ENCODE peak calls at places on chromosomes 2 and 18, in eight cellular contexts. One of them, this sample, is unnamed.

GRCh38 chr2:45329045-45329677 is 281.9 kb downstream of the SRBD1 start:
- DNase-seq in keratinocyte: no peak
- DNase-seq in heart left ventricle: no peak
- DNase-seq in thyroid gland: no peak
- DNase-seq in heart right ventricle: no peak
- DNase-seq in tibial nerve: no peak
- DNase-seq in left ventricle myocardium inferior: no peak
- DNase-seq in esophagus muscularis mucosa: no peak
- DNase-seq in this sample: peak

GRCh38 chr2:36976065-36976464 is 9.7 kb upstream of the STRN start:
- DNase-seq in keratinocyte: no peak
- DNase-seq in thyroid gland: no peak
- DNase-seq in left ventricle myocardium inferior: no peak
- DNase-seq in heart right ventricle: no peak
- DNase-seq in tibial nerve: no peak
- DNase-seq in esophagus muscularis mucosa: no peak
- DNase-seq in heart left ventricle: no peak
- DNase-seq in this sample: no peak

GRCh38 chr2:218332288-218332687 is 24.4 kb upstream of the CATIP start:
- DNase-seq in heart right ventricle: no peak
- DNase-seq in esophagus muscularis mucosa: peak
- DNase-seq in heart left ventricle: no peak
- DNase-seq in keratinocyte: no peak
- DNase-seq in thyroid gland: no peak
- DNase-seq in left ventricle myocardium inferior: no peak
- DNase-seq in tibial nerve: no peak
- DNase-seq in this sample: no peak

GRCh38 chr2:80303825-80304521 is 579 bp downstream of the LRRTM1 start:
- DNase-seq in tibial nerve: no peak
- DNase-seq in thyroid gland: peak
- DNase-seq in keratinocyte: no peak
- DNase-seq in esophagus muscularis mucosa: no peak
- DNase-seq in heart left ventricle: no peak
- DNase-seq in heart right ventricle: no peak
- DNase-seq in left ventricle myocardium inferior: no peak
- DNase-seq in this sample: no peak

GRCh38 chr2:177909962-177910361 is 162.6 kb downstream of the PDE11A start:
- DNase-seq in left ventricle myocardium inferior: no peak
- DNase-seq in heart left ventricle: no peak
- DNase-seq in heart right ventricle: no peak
- DNase-seq in thyroid gland: no peak
- DNase-seq in esophagus muscularis mucosa: no peak
- DNase-seq in keratinocyte: peak
- DNase-seq in tibial nerve: no peak
- DNase-seq in this sample: no peak

GRCh38 chr18:5456577-5457466 is 87.0 kb downstream of the EPB41L3 start:
- DNase-seq in heart right ventricle: no peak
- DNase-seq in heart left ventricle: no peak
- DNase-seq in thyroid gland: no peak
- DNase-seq in keratinocyte: no peak
- DNase-seq in tibial nerve: peak
- DNase-seq in esophagus muscularis mucosa: no peak
- DNase-seq in left ventricle myocardium inferior: no peak
- DNase-seq in this sample: peak

GRCh38 chr2:7692657-7693161 is 775.5 kb downstream of the RNF144A start:
- DNase-seq in heart right ventricle: no peak
- DNase-seq in heart left ventricle: no peak
- DNase-seq in esophagus muscularis mucosa: peak
- DNase-seq in tibial nerve: peak
- DNase-seq in keratinocyte: peak
- DNase-seq in left ventricle myocardium inferior: peak
- DNase-seq in thyroid gland: peak
- DNase-seq in this sample: peak

GRCh38 chr18:55790296-55790695 is 202.3 kb upstream of the TCF4 start:
- DNase-seq in tibial nerve: no peak
- DNase-seq in heart left ventricle: no peak
- DNase-seq in esophagus muscularis mucosa: no peak
- DNase-seq in thyroid gland: no peak
- DNase-seq in left ventricle myocardium inferior: no peak
- DNase-seq in keratinocyte: peak
- DNase-seq in heart right ventricle: no peak
- DNase-seq in this sample: peak

GRCh38 chr2:64112016-64112415 is 32.2 kb downstream of the PELI1 start:
- DNase-seq in heart left ventricle: no peak
- DNase-seq in tibial nerve: no peak
- DNase-seq in heart right ventricle: no peak
- DNase-seq in thyroid gland: no peak
- DNase-seq in left ventricle myocardium inferior: no peak
- DNase-seq in esophagus muscularis mucosa: no peak
- DNase-seq in keratinocyte: no peak
- DNase-seq in this sample: no peak

GRCh38 chr2:64114912-64115277 is 29.3 kb downstream of the PELI1 start:
- DNase-seq in heart right ventricle: no peak
- DNase-seq in left ventricle myocardium inferior: no peak
- DNase-seq in esophagus muscularis mucosa: no peak
- DNase-seq in thyroid gland: no peak
- DNase-seq in heart left ventricle: no peak
- DNase-seq in keratinocyte: no peak
- DNase-seq in tibial nerve: no peak
- DNase-seq in this sample: no peak

GRCh38 chr2:64111426-64111825 is 32.8 kb downstream of the PELI1 start:
- DNase-seq in heart right ventricle: no peak
- DNase-seq in esophagus muscularis mucosa: no peak
- DNase-seq in heart left ventricle: no peak
- DNase-seq in keratinocyte: no peak
- DNase-seq in thyroid gland: no peak
- DNase-seq in left ventricle myocardium inferior: no peak
- DNase-seq in tibial nerve: no peak
- DNase-seq in this sample: no peak

GRCh38 chr2:64115808-64116598 is 28.2 kb downstream of the PELI1 start:
- DNase-seq in left ventricle myocardium inferior: no peak
- DNase-seq in heart left ventricle: no peak
- DNase-seq in thyroid gland: no peak
- DNase-seq in heart right ventricle: no peak
- DNase-seq in tibial nerve: no peak
- DNase-seq in esophagus muscularis mucosa: no peak
- DNase-seq in keratinocyte: no peak
- DNase-seq in this sample: no peak

DNA sequence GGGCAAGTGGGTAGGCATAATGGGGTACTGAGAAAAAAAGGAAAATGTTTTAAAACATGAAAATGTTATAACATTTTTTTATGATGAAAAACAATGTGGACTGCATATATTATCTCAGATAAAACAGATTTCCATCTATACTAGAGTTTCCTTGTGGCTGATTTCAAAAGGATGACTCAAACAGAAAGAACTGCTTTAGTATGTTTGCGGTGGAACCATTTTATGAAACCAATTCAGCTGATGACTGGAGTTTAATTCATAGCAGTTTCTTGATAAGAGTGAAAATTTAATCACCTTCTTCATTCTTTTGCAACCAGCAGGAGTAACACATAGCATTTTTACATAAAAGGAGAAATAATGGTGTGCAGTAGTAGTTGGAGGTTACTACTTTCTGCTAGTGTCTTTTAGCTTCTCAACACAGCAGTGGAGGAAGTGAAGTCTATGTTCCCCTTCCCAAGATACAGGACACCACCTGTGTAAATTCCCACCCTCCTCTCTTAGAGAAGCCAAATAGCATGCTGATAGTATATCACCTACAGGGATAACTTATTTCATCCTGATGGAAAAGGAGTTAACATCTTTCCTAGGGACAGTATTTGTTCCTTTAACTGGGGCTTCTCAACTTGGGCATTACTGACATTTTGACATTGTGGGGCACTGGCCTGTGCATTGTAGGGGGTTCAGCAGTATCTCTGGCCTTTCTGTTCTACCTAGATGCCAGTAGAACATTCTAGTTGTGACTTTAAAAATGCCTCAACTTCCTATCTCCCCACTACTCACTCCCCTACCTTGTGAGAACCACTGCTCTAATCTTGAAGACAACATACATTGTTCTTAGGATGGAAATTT is 29.9 kb downstream of the PELI1 start:
- DNase-seq in heart left ventricle: no peak
- DNase-seq in keratinocyte: no peak
- DNase-seq in heart right ventricle: no peak
- DNase-seq in thyroid gland: no peak
- DNase-seq in esophagus muscularis mucosa: no peak
- DNase-seq in tibial nerve: no peak
- DNase-seq in left ventricle myocardium inferior: no peak
- DNase-seq in this sample: peak
- H3K4me3 ChIP-seq in heart left ventricle: no peak
- H3K4me3 ChIP-seq in keratinocyte: peak
- H3K4me3 ChIP-seq in heart right ventricle: no peak
- H3K4me3 ChIP-seq in thyroid gland: no peak
- H3K4me3 ChIP-seq in esophagus muscularis mucosa: no peak
- H3K4me3 ChIP-seq in tibial nerve: no peak
- H3K4me3 ChIP-seq in left ventricle myocardium inferior: no peak
- H3K4me3 ChIP-seq in this sample: no peak

DNA sequence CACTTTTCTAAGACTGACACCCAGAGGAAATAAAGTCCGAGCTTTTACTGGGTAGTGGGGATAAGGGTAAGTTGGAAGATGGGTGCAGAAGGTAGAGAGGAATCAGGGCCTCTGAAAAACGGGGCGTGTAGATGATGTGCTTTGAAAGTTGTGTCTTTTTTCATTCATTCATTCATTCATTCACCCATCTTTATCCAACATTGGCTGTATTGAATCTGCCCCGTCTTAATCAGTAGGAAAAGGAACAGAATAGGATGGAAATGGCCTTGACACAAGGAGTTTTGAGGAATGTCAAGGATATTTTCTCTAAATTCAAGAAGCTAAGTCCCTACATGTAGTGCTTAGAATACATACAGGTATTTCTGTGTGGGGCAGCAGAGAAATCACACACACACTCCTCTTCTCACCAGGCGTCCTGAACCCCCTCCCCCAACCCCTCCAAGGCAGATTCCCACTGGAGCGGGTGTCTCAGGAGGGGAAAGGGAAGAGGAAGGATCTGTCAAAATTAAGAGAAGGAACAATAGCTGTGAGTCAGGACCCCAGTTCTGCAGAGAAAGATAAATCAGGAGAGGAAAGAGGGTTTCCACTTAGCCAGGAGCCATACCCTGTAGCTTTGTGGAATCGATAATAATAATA is 13.9 kb downstream of the DYSF start:
- DNase-seq in left ventricle myocardium inferior: no peak
- DNase-seq in keratinocyte: no peak
- DNase-seq in heart right ventricle: no peak
- DNase-seq in heart left ventricle: no peak
- DNase-seq in esophagus muscularis mucosa: no peak
- DNase-seq in tibial nerve: no peak
- DNase-seq in thyroid gland: no peak
- DNase-seq in this sample: no peak
- TF ChIP-seq CTCF in left ventricle myocardium inferior: no peak
- TF ChIP-seq CTCF in keratinocyte: no peak
- TF ChIP-seq CTCF in heart right ventricle: no peak
- TF ChIP-seq CTCF in heart left ventricle: no peak
- TF ChIP-seq CTCF in esophagus muscularis mucosa: no peak
- TF ChIP-seq CTCF in tibial nerve: no peak
- TF ChIP-seq CTCF in thyroid gland: no peak
- TF ChIP-seq CTCF in this sample: no peak

GRCh38 chr18:3460823-3461398 is 10.9 kb downstream of the TGIF1 start:
- DNase-seq in tibial nerve: no peak
- DNase-seq in thyroid gland: no peak
- DNase-seq in esophagus muscularis mucosa: no peak
- DNase-seq in keratinocyte: no peak
- DNase-seq in heart left ventricle: no peak
- DNase-seq in heart right ventricle: no peak
- DNase-seq in left ventricle myocardium inferior: no peak
- DNase-seq in this sample: no peak

GRCh38 chr18:3461704-3462103 is 11.7 kb downstream of the TGIF1 start:
- DNase-seq in heart right ventricle: no peak
- DNase-seq in tibial nerve: no peak
- DNase-seq in thyroid gland: no peak
- DNase-seq in esophagus muscularis mucosa: no peak
- DNase-seq in left ventricle myocardium inferior: no peak
- DNase-seq in keratinocyte: no peak
- DNase-seq in heart left ventricle: no peak
- DNase-seq in this sample: no peak

GRCh38 chr18:3458378-3458777 is 8.4 kb downstream of the TGIF1 start:
- DNase-seq in thyroid gland: no peak
- DNase-seq in heart right ventricle: no peak
- DNase-seq in tibial nerve: no peak
- DNase-seq in keratinocyte: no peak
- DNase-seq in left ventricle myocardium inferior: no peak
- DNase-seq in heart left ventricle: no peak
- DNase-seq in esophagus muscularis mucosa: peak
- DNase-seq in this sample: no peak

GRCh38 chr18:3457261-3457724 is 7.3 kb downstream of the TGIF1 start:
- DNase-seq in left ventricle myocardium inferior: no peak
- DNase-seq in esophagus muscularis mucosa: peak
- DNase-seq in tibial nerve: no peak
- DNase-seq in thyroid gland: no peak
- DNase-seq in heart right ventricle: no peak
- DNase-seq in heart left ventricle: no peak
- DNase-seq in keratinocyte: no peak
- DNase-seq in this sample: no peak

DNA sequence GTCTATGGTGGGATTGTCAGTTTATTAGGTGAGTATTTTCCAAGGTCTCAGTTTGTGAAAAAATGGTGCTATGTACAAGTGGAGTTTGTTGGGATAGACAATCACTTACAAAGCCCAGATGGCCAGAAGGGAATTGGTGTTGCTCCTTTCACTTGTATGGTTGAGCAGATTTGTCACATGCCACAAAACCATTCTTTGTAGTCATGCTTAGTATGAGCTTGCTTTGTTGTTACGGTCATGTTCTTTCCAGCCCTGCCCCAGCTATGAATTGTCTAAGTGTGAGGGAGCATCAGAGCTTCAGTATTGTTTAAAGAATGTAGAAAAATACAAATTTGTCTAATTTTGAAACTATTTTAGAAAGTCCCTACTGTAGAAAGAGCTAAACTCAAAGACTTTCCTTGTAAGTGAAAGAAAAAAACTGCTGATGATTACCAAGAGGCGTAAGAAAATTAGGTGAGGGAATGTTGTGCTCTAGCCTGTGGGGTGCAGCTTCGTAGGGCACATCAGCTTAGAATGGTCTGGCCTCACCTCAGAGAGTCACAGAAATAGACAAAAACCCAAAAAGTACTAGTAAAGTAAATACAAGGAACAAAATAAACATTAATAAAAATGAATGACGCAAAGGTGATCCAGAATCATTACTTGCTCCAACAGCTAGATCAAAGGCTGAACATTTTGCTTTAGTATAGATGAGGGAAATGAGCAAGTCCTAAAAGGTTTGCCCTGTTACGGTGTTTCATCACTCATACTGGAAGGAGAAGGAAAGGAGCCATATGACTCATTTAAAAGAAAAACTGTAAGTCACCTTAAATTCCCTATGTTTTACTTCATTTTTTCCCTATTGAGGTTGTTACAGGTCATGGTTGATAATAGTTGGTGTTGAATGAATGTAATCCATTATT is 9.2 kb downstream of the TGIF1 start:
- DNase-seq in heart right ventricle: no peak
- DNase-seq in heart left ventricle: no peak
- DNase-seq in tibial nerve: no peak
- DNase-seq in left ventricle myocardium inferior: no peak
- DNase-seq in keratinocyte: no peak
- DNase-seq in esophagus muscularis mucosa: no peak
- DNase-seq in thyroid gland: peak
- DNase-seq in this sample: no peak
- H3K27ac ChIP-seq in heart right ventricle: no peak
- H3K27ac ChIP-seq in heart left ventricle: no peak
- H3K27ac ChIP-seq in tibial nerve: peak
- H3K27ac ChIP-seq in left ventricle myocardium inferior: no peak
- H3K27ac ChIP-seq in keratinocyte: peak
- H3K27ac ChIP-seq in esophagus muscularis mucosa: no peak
- H3K27ac ChIP-seq in thyroid gland: no peak
- H3K27ac ChIP-seq in this sample: no peak

GRCh38 chr2:207131634-207132418 is 33.9 kb downstream of the KLF7 start:
- DNase-seq in left ventricle myocardium inferior: no peak
- DNase-seq in thyroid gland: no peak
- DNase-seq in esophagus muscularis mucosa: no peak
- DNase-seq in tibial nerve: no peak
- DNase-seq in heart right ventricle: no peak
- DNase-seq in keratinocyte: no peak
- DNase-seq in heart left ventricle: no peak
- DNase-seq in this sample: no peak

GRCh38 chr2:207133493-207133861 is 32.3 kb downstream of the KLF7 start:
- DNase-seq in heart right ventricle: peak
- DNase-seq in esophagus muscularis mucosa: no peak
- DNase-seq in tibial nerve: no peak
- DNase-seq in heart left ventricle: peak
- DNase-seq in keratinocyte: no peak
- DNase-seq in thyroid gland: no peak
- DNase-seq in left ventricle myocardium inferior: no peak
- DNase-seq in this sample: no peak

GRCh38 chr2:207135801-207136457 is 29.8 kb downstream of the KLF7 start:
- DNase-seq in esophagus muscularis mucosa: no peak
- DNase-seq in thyroid gland: no peak
- DNase-seq in heart right ventricle: no peak
- DNase-seq in heart left ventricle: no peak
- DNase-seq in keratinocyte: no peak
- DNase-seq in tibial nerve: no peak
- DNase-seq in left ventricle myocardium inferior: no peak
- DNase-seq in this sample: no peak

GRCh38 chr2:207135340-207135739 is 30.4 kb downstream of the KLF7 start:
- DNase-seq in heart right ventricle: no peak
- DNase-seq in tibial nerve: no peak
- DNase-seq in left ventricle myocardium inferior: no peak
- DNase-seq in heart left ventricle: no peak
- DNase-seq in esophagus muscularis mucosa: no peak
- DNase-seq in keratinocyte: no peak
- DNase-seq in thyroid gland: no peak
- DNase-seq in this sample: no peak

GRCh38 chr2:207133862-207134519 is 31.8 kb downstream of the KLF7 start:
- DNase-seq in keratinocyte: peak
- DNase-seq in tibial nerve: peak
- DNase-seq in heart right ventricle: peak
- DNase-seq in left ventricle myocardium inferior: peak
- DNase-seq in esophagus muscularis mucosa: no peak
- DNase-seq in heart left ventricle: peak
- DNase-seq in thyroid gland: peak
- DNase-seq in this sample: peak
- H3K4me3 ChIP-seq in keratinocyte: peak
- H3K4me3 ChIP-seq in tibial nerve: no peak
- H3K4me3 ChIP-seq in heart right ventricle: peak
- H3K4me3 ChIP-seq in left ventricle myocardium inferior: peak
- H3K4me3 ChIP-seq in esophagus muscularis mucosa: no peak
- H3K4me3 ChIP-seq in heart left ventricle: no peak
- H3K4me3 ChIP-seq in thyroid gland: no peak
- H3K4me3 ChIP-seq in this sample: no peak